ENCODE peak calls at places on chromosomes 7 and 10, in five cellular contexts. H is A549, B is K562, J is HepG2, A is upper lobe of left lung. W is an unnamed sample.

GRCh38 chr10:90965720-90966119 is 44.8 kb upstream of the ANKRD1 start:
- ATAC-seq in B (no peak), J (no peak), A (no peak), H (no peak), W (no peak)

GRCh38 chr10:11364241-11364640 is 247.2 kb downstream of the USP6NL start:
- ATAC-seq in A (no peak), H (no peak), B (no peak), J (no peak), W (no peak)

GRCh38 chr7:97013025-97013424 is 7.7 kb downstream of the DLX6 start:
- ATAC-seq in J (no peak), H (no peak), B (no peak), A (no peak), W (no peak)

GRCh38 chr7:155665957-155666287 is 21.5 kb downstream of the RBM33 start:
- ATAC-seq in B (peak), H (peak), J (no peak), A (no peak), W (no peak)

GRCh38 chr10:58477122-58477521 is 35.5 kb upstream of the BICC1 start:
- ATAC-seq in A (no peak), H (no peak), J (no peak), B (no peak), W (no peak)

GRCh38 chr7:99557940-99558305 is 519 bp upstream of the ZNF655 start:
- ATAC-seq in B (peak), H (peak), A (peak), J (peak), W (peak)

GRCh38 chr7:74544706-74545469 is 91.2 kb downstream of the GTF2IRD1 start:
- ATAC-seq in H (peak), J (peak), A (no peak), B (peak), W (no peak)

GRCh38 chr7:142131439-142131838 is 19.9 kb downstream of the MGAM2 start:
- ATAC-seq in H (no peak), A (no peak), B (no peak), J (no peak), W (no peak)

GRCh38 chr7:55965805-55966421 is 1.5 kb downstream of the NIPSNAP2 start:
- ATAC-seq in A (no peak), J (no peak), B (no peak), H (no peak), W (no peak)

GRCh38 chr10:51244739-51245138 is 170.5 kb downstream of the PRKG1 start:
- ATAC-seq in A (no peak), B (no peak), H (no peak), J (no peak), W (peak)

GRCh38 chr10:60123668-60124067 is 217.3 kb upstream of the CCDC6 start:
- ATAC-seq in H (peak), J (no peak), A (no peak), B (peak), W (no peak)

GRCh38 chr10:84406592-84406991 is 78.2 kb downstream of the CCSER2 start:
- ATAC-seq in J (no peak), B (no peak), A (no peak), H (no peak), W (no peak)

GRCh38 chr7:112982441-112983063 is 104.1 kb downstream of the GPR85 start:
- ATAC-seq in A (no peak), H (no peak), B (no peak), J (no peak), W (no peak)

GRCh38 chr10:97028126-97028831 is 157.5 kb downstream of the SLIT1 start:
- ATAC-seq in H (no peak), A (no peak), B (no peak), J (no peak), W (no peak)

GRCh38 chr7:127486654-127487053 is 94.1 kb upstream of the ZNF800 start:
- ATAC-seq in A (no peak), J (peak), H (peak), B (peak), W (no peak)

GRCh38 chr10:24982294-24983064 is 30.1 kb upstream of the PRTFDC1 start:
- ATAC-seq in J (no peak), B (no peak), H (no peak), A (no peak), W (no peak)

GRCh38 chr10:104502907-104503306 is 138.2 kb upstream of the SORCS3 start:
- ATAC-seq in H (peak), A (no peak), J (no peak), B (no peak), W (no peak)

GRCh38 chr7:139018910-139019309 is 16.9 kb downstream of the ZC3HAV1L start:
- ATAC-seq in A (no peak), J (peak), H (peak), B (peak), W (no peak)

GRCh38 chr7:99047526-99048077 is 96.3 kb downstream of the SMURF1 start:
- ATAC-seq in J (no peak), H (no peak), B (no peak), A (no peak), W (no peak)

GRCh38 chr7:98200364-98200763 is 10.9 kb upstream of the BHLHA15 start:
- ATAC-seq in A (no peak), B (no peak), J (no peak), H (no peak), W (no peak)

GRCh38 chr10:72087969-72088878 is at the start of gene SPOCK2:
- ATAC-seq in A (peak), H (no peak), B (no peak), J (peak), W (no peak)

GRCh38 chr10:50325449-50326188 is 74.3 kb upstream of the ASAH2 start:
- ATAC-seq in J (no peak), H (peak), A (peak), B (peak), W (peak)

GRCh38 chr10:88106348-88106747 is 242.9 kb downstream of the PTEN start:
- ATAC-seq in B (no peak), H (no peak), A (no peak), J (no peak), W (peak)

GRCh38 chr10:29807407-29807806 is 172.6 kb upstream of the SVIL start:
- ATAC-seq in B (no peak), A (no peak), H (peak), J (no peak), W (no peak)

GRCh38 chr10:17151716-17152115 is 22.1 kb upstream of the CUBN start:
- ATAC-seq in H (no peak), J (no peak), A (no peak), B (no peak), W (no peak)

GRCh38 chr7:111528331-111528730 is 34.0 kb downstream of the IMMP2L start:
- ATAC-seq in H (no peak), A (no peak), J (no peak), B (no peak), W (no peak)

GRCh38 chr7:95525503-95525902 is 39.8 kb downstream of the ASB4 start:
- ATAC-seq in H (no peak), J (no peak), B (no peak), A (no peak), W (no peak)

GRCh38 chr7:81769891-81770818 is at the start of gene HGF:
- ATAC-seq in A (peak), H (no peak), J (no peak), B (no peak), W (peak)

GRCh38 chr7:102044984-102045673 is 227.7 kb downstream of the CUX1 start:
- ATAC-seq in B (no peak), J (no peak), A (no peak), H (no peak), W (peak)

GRCh38 chr7:157377436-157378124 is 40.8 kb downstream of the DNAJB6 start:
- ATAC-seq in H (no peak), J (no peak), B (peak), A (no peak), W (no peak)

GRCh38 chr10:96642973-96643372 is 56.2 kb upstream of the TM9SF3 start:
- ATAC-seq in B (peak), H (peak), A (peak), J (peak), W (no peak)

GRCh38 chr7:81299272-81299671 is 380.4 kb upstream of the SEMA3C start:
- ATAC-seq in J (no peak), B (no peak), H (peak), A (no peak), W (peak)

GRCh38 chr10:104259999-104260774 is 5.5 kb downstream of the GSTO1 start:
- ATAC-seq in B (peak), H (no peak), A (no peak), J (no peak), W (no peak)

GRCh38 chr7:20343211-20343610 is 12.5 kb downstream of the ITGB8 start:
- ATAC-seq in J (no peak), H (peak), A (no peak), B (peak), W (no peak)

GRCh38 chr10:88555190-88555894 is 27.8 kb downstream of the RNLS start:
- ATAC-seq in H (no peak), A (no peak), J (no peak), B (no peak), W (no peak)

GRCh38 chr10:124630551-124630950 is 113.6 kb downstream of the FAM53B start:
- ATAC-seq in J (no peak), H (no peak), A (no peak), B (no peak), W (no peak)

GRCh38 chr10:20714518-20714917 is 182.6 kb downstream of the NEBL start:
- ATAC-seq in A (no peak), J (no peak), H (no peak), B (no peak), W (no peak)

GRCh38 chr10:51651063-51651462 is 48.3 kb downstream of the CSTF2T start:
- ATAC-seq in B (no peak), H (no peak), A (no peak), J (no peak), W (no peak)

GRCh38 chr10:102327002-102327401 is 68.5 kb upstream of the NFKB2 start:
- ATAC-seq in H (no peak), B (no peak), A (no peak), J (no peak), W (no peak)
- TF ChIP-seq EP300 in H (no peak), B (no peak), A (no peak), J (no peak), W (no peak)

DNA sequence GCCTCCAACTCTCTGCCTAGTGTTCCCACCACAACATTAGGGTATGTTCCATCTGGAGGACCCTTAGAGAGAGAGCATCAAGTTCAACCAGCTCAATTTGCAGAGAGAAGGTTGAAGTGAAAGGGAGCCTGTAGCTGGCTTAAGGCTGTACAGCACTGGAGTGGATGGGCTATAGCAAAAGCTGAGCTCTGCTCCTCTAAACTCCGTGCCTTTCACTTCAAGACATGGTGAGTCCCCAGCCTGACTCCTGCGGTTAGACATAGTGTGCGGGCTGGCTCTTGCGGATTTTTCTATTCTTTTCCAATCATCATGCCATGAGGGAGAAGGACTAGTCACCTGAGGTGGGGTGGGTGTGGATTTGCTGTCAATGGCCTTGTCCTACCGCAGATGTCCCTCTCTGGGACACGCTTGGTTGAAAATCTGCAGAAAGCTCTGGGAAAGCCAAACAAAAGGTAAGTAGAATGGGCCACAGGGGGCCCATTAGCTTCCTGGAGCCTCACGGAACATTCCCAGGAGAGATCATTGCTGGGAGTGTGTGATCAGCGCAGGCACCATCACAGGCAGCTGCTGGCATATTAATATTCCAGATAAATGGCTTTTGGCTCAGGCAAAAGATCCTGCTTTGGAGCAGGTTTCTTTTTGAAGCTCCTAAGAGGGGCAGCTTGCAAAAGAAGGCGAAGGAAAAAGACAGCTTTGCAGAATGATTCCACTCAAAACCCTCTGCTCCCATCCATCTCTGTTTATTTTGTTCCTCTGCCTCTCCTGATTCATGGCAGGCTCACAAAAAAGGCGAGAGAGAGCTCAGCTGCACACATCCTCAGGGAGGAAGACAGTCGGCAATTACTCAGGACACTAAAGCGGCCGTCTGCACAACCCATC is 509.0 kb upstream of the ZMIZ1 start:
- ATAC-seq in B (no peak), J (no peak), A (no peak), H (no peak), W (no peak)
- TF ChIP-seq EP300 in B (no peak), J (no peak), A (no peak), H (no peak), W (no peak)

GRCh38 chr10:95445837-95446347 is 115.3 kb downstream of the SORBS1 start:
- ATAC-seq in B (peak), J (peak), A (peak), H (peak), W (peak)
- TF ChIP-seq EP300 in B (no peak), J (no peak), A (no peak), H (no peak), W (peak)

DNA sequence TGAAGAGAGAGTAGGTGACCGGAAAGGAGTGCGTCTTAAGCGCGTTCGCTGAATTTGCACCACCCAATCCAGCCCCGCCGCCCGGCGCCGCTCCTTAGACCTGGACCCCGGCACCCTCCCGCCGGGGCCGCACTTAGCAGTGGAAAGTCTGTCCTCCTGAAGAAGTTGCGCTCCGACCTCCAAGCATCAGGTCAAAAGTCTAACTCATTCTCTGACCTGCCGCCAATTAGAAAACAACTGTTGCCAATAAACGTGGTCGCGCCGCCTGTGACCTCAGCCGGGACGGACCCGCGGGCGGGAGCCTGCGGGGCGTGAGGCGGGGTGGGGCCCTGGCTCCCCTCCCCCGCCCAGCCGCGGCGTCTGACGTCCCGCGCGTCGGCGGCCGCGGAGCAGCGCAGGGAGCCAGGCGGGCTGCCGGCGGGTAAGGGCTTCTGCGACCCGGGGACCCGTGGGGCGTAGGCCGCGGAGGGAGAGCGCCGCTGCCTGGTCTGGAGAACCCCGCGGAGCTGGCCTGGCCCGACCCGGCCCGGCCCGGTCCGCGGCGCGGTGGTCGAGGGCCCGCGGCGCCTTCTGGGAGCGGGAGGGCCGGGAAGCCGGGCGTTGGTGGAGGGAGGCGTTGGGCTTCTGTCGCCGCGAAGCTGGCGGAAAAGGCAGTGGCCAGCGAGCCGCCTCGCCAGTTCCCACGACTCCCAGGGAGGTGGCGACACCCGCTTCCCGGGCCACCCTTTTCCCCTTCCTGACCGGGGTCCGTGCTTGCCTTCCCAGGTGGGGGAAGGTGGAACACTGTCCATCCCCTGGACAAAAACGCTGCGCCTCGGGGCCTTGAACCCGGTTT is at the start of gene BCAP29:
- ATAC-seq in H (peak), A (peak), J (peak), B (peak), W (peak)
- TF ChIP-seq EP300 in H (no peak), A (no peak), J (no peak), B (peak), W (no peak)

GRCh38 chr7:230274-230673 is 37.9 kb downstream of the FAM20C start:
- ATAC-seq in H (no peak), A (no peak), B (no peak), J (no peak), W (no peak)

GRCh38 chr7:231030-231857 is 38.9 kb downstream of the FAM20C start:
- ATAC-seq in B (peak), J (no peak), H (no peak), A (no peak), W (no peak)

GRCh38 chr7:227940-228339 is 35.6 kb downstream of the FAM20C start:
- ATAC-seq in B (no peak), H (no peak), J (no peak), A (no peak), W (no peak)

GRCh38 chr7:228610-229009 is 36.2 kb downstream of the FAM20C start:
- ATAC-seq in H (no peak), B (no peak), J (no peak), A (no peak), W (no peak)

DNA sequence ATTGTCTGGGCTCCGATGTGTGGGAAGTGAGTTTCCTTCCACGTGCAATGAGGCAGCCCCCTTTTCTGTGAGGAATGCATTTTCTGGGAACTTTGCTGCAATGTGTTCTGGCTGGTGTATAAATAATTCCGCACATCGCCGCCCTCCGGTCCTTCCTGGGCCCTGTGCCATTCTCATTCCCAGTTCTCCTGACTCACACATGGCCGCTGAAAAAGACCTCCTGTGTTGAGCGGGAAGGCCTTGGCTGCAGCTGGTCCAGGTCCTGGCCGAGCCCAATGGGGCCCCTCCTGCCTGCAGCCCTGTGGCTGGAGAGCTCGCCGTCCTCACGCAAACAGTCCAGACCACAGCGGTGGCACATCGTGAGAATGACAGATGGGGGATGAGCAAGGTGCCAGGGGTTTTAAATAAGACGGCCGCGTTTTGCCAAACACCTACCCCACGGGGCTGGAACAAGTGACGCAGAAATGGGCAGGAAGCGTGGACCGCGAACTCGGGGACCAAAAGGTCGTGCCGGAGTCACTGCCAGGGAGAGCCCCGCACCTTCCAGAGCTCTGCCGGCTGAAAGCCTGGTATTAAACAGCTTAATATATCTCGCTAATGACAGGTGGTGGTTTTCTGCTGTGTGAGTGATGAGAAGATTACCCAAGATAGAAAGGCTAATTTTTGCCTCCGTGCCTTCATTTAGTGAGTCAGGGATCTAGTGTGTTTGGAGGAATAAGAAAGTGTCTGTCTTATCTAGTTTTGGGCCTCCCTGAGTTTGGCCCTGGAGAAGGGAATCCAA is 37.0 kb downstream of the FAM20C start:
- ATAC-seq in H (no peak), A (peak), J (no peak), B (no peak), W (peak)
- TF ChIP-seq EP300 in H (no peak), A (no peak), J (no peak), B (no peak), W (peak)

GRCh38 chr10:92914478-92915066 is 66.3 kb downstream of the EXOC6 start:
- ATAC-seq in H (peak), B (peak), J (peak), A (peak), W (no peak)

GRCh38 chr10:92916433-92916832 is 68.1 kb downstream of the EXOC6 start:
- ATAC-seq in B (no peak), J (no peak), A (no peak), H (no peak), W (no peak)

GRCh38 chr10:92915892-92916291 is 67.6 kb downstream of the EXOC6 start:
- ATAC-seq in B (no peak), A (no peak), H (no peak), J (no peak), W (no peak)

GRCh38 chr10:92913973-92914372 is 65.7 kb downstream of the EXOC6 start:
- ATAC-seq in A (no peak), B (peak), H (no peak), J (no peak), W (no peak)
- TF ChIP-seq EP300 in A (no peak), B (no peak), H (no peak), J (no peak), W (no peak)

DNA sequence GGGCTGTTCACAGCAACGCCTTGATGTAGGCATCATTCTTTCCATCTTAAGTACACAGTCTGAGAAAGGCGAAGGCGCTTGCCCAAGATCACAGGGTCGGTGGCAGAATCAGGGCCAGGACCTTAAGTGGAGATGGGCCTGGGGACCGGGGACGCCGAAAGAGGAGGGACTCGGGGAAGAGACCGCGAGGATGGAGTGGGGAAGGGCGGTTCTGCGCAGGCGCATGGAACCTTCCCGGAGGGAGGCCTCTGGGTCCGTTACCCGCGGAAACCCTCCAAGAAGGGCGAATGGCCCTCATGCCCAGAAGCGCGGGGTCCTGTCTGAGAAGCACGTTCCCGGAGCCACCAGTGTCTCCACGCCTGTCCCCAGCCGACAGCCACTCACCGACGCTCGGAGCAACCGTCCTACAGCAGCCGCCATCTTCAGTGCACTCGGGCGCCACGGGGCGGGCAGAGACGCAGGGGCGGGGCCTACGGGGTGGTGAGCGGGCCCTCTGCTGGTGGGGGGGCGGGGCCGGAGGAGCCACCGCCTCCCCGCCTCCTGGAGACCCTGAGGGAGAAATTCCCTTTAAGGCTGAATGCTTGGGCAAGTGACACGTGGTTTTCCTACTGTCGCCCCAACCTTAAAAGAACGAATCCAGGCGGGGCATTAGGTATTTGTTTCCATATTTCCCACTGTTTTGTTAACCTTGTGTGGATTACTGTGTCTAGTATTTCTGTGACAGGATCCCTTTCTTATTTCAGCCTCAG is at the start of gene PRDX3:
- ATAC-seq in J (peak), B (peak), H (peak), A (peak), W (peak)
- TF ChIP-seq EP300 in J (no peak), B (peak), H (no peak), A (no peak), W (no peak)

GRCh38 chr7:27901028-27901760 is 161.2 kb downstream of the TAX1BP1 start:
- ATAC-seq in A (peak), B (peak), H (no peak), J (no peak), W (no peak)
- TF ChIP-seq EP300 in A (no peak), B (no peak), H (no peak), J (no peak), W (no peak)

W was measured in gastroesophageal sphincter.